ENCODE peak calls at places on chromosome 3, in five cellular contexts. U is heart right ventricle, P is stomach, N is right lobe of liver, K is endothelial cell of umbilical vein. A is an unnamed sample. For H3K9me3, the result is how much of the 10 kb centered on the place peaks cover.

GRCh38 chr3:14946749-14947104 is 656 bp upstream of the NR2C2 start:
- DNase-seq in U (no peak), P (no peak), N (no peak), K (no peak), A (no peak)

GRCh38 chr3:52195823-52196331 is 2.1 kb upstream of the ALAS1 start:
- DNase-seq in U (no peak), P (no peak), N (peak), K (peak), A (no peak)

GRCh38 chr3:188323067-188323842 is 169.3 kb downstream of the LPP start:
- DNase-seq in U (no peak), P (no peak), N (no peak), K (no peak), A (peak)

GRCh38 chr3:24315342-24315741 is 179.3 kb downstream of the THRB start:
- DNase-seq in U (no peak), P (no peak), N (no peak), K (no peak), A (no peak)

GRCh38 chr3:56862352-56863062 is 60.8 kb upstream of the ARHGEF3 start:
- DNase-seq in U (no peak), P (no peak), N (no peak), K (peak), A (no peak)

GRCh38 chr3:163422671-163423070 is 1655.6 kb downstream of the SI start:
- DNase-seq in U (no peak), P (no peak), N (no peak), K (no peak), A (no peak)

GRCh38 chr3:125080077-125080476 is 24.3 kb upstream of the HEG1 start:
- DNase-seq in U (no peak), P (no peak), N (no peak), K (no peak), A (no peak)

GRCh38 chr3:137509354-137510045 is 254.6 kb upstream of the SOX14 start:
- DNase-seq in U (no peak), P (no peak), N (no peak), K (no peak), A (no peak)

GRCh38 chr3:176927985-176928931 is 269.0 kb downstream of the TBL1XR1 start:
- DNase-seq in U (no peak), P (no peak), N (peak), K (no peak), A (no peak)

GRCh38 chr3:42814914-42815507 is 5.8 kb downstream of the ACKR2 start:
- DNase-seq in U (no peak), P (no peak), N (no peak), K (no peak), A (no peak)

DNA sequence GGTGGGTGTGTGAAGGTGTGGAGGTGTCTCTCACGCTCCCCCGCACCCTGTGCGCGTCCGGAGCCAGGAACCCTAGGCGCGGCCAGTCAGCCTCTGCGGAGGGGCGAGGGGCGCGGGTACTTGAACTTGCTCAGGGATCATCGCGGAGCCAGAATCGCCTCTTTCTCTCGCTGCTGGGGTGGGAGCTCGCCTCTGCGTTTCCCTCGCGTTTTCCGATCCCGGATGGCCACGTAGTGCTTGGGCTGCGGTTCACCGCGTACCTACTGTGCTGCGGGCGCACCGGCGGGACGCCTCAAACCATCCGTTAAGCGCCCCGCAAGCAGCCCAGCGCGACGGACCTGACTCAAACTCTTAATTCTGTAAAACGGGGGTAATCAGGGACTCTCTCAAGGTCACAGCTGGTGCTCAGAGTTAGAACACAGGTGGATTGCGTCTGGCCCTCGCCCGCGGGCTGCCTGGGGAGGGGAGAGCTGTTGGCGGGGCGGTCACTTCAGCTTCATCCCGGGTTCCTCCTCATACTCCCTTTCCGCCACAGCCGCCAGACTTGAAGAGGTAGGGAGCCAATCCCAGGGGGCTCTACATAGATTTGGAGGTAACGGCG is 686 bp downstream of the MYRIP start:
- DNase-seq in U (peak), P (peak), N (no peak), K (peak), A (no peak)
- H3K4me3 ChIP-seq in U (peak), P (peak), N (peak), K (peak), A (no peak)

DNA sequence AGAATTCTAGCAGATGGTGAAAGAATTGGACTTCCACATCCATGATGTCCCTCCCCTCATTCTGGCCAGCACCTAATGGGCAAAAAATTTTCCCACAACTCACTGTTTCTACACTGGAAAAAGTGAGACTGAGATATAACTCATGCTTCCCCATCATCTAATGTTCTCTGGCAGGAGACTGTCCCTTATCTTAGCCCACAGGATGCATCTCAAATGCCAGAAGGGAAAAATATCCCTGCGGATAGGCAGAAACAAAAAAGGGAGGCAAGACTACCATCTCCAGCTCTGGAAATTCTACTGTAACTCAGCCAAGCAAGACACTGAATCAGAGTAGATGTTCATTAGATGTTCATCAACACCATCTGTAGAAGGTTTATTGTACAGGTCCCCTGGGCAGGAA is 58.6 kb downstream of the DLG1 start:
- DNase-seq in U (no peak), P (no peak), N (no peak), K (no peak), A (no peak)
- H3K9me3 ChIP-seq in U (half or more), P (under half), N (under half), K (under half), A (under half)

GRCh38 chr3:55473788-55474187 is 13.3 kb downstream of the WNT5A start:
- DNase-seq in U (no peak), P (no peak), N (no peak), K (no peak), A (no peak)
- H3K4me3 ChIP-seq in U (no peak), P (no peak), N (no peak), K (no peak), A (no peak)

DNA sequence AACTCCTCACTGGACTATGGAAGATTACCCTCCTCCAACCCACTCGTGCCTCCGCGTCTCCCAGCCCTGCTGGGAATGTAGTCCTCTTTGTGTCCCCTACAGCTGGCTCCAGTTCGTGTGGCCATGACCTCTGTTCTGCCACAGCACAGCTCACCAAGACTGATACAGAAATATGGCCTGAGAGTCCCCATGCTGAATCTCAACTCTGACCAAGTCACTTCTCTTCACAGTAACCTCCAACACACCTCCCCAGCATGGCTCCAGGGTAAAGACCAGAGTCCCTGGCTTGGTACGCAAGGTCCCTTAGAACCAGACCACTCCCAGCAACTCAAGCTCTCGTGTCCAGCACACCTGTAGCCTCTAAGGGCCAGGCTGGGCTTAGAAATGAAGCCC is 2.3 kb upstream of the COL7A1 start:
- DNase-seq in U (no peak), P (no peak), N (no peak), K (no peak), A (no peak)
- H3K9me3 ChIP-seq in U (under half), P (under half), N (under half), K (under half), A (under half)

GRCh38 chr3:128619146-128619890 is 31.3 kb downstream of the RPN1 start:
- DNase-seq in U (no peak), P (no peak), N (no peak), K (peak), A (no peak)
- H3K4me3 ChIP-seq in U (no peak), P (no peak), N (no peak), K (no peak), A (no peak)

GRCh38 chr3:93930041-93930440 is 43.7 kb downstream of the PROS1 start:
- DNase-seq in U (no peak), P (no peak), N (no peak), K (no peak), A (no peak)
- H3K9me3 ChIP-seq in U (under half), P (under half), N (under half), K (under half), A (under half)

DNA sequence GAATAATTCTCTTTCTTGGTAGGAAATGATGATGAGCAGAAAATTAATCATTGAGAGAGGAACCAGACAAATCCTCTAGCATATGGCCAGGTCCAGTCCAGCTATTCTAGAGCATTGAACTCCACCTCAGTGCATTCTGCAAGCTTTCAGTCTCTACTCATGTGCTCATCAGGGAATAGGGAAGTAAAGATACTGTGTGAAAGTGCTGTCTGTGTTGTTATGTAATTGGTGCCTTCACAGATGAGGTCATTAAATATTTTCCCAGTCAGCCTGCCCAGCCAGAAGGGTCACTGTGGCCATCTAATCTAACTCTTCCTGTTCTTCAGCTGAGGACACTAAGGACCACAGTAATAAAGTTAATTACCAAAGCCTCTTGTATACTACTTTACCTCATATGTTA is 28.2 kb downstream of the C3orf62 start:
- DNase-seq in U (no peak), P (no peak), N (no peak), K (peak), A (no peak)
- H3K4me3 ChIP-seq in U (no peak), P (no peak), N (no peak), K (no peak), A (no peak)

GRCh38 chr3:197236362-197236761 is 62.0 kb downstream of the DLG1 start:
- DNase-seq in U (no peak), P (no peak), N (no peak), K (no peak), A (no peak)

GRCh38 chr3:197237897-197238296 is 60.5 kb downstream of the DLG1 start:
- DNase-seq in U (no peak), P (no peak), N (no peak), K (no peak), A (no peak)

GRCh38 chr3:197241173-197241572 is 57.2 kb downstream of the DLG1 start:
- DNase-seq in U (no peak), P (no peak), N (no peak), K (no peak), A (no peak)

GRCh38 chr3:197234947-197235914 is 63.2 kb downstream of the DLG1 start:
- DNase-seq in U (no peak), P (no peak), N (no peak), K (no peak), A (no peak)

GRCh38 chr3:197238842-197239241 is 59.6 kb downstream of the DLG1 start:
- DNase-seq in U (no peak), P (no peak), N (no peak), K (no peak), A (no peak)
- H3K9me3 ChIP-seq in U (half or more), P (under half), N (under half), K (under half), A (under half)

A was measured in CD4-positive, alpha-beta memory T cell.